ENCODE peak calls at places on chromosomes 1 and 21, in four cellular contexts. E, A, Z and D are unnamed samples.

GRCh38 chr21:44366586-44367211 is 13.3 kb downstream of the TRPM2 start:
- DNase-seq in Z (no peak), E (no peak), A (no peak), D (no peak)

GRCh38 chr1:44377925-44378784 is 23.1 kb upstream of the ERI3 start:
- DNase-seq in Z (peak; percentile 34), A (peak; percentile 95), E (peak; percentile 55), D (no peak)

GRCh38 chr1:109895720-109896504 is 14.7 kb upstream of the CSF1 start:
- DNase-seq in A (no peak), Z (no peak), E (no peak), D (no peak)

GRCh38 chr1:42264791-42265190 is 70.2 kb downstream of the FOXJ3 start:
- DNase-seq in E (no peak), A (no peak), Z (no peak), D (no peak)

GRCh38 chr1:29597861-29598260 is 361.5 kb downstream of the PTPRU start:
- DNase-seq in Z (no peak), E (no peak), A (no peak), D (no peak)

GRCh38 chr1:63621698-63622097 is 28.5 kb downstream of the PGM1 start:
- DNase-seq in Z (no peak), A (no peak), E (no peak), D (no peak)

GRCh38 chr1:86757272-86757984 is 53.1 kb downstream of the SH3GLB1 start:
- DNase-seq in Z (no peak), E (no peak), A (no peak), D (no peak)

GRCh38 chr1:196056966-196057365 is 551.3 kb downstream of the KCNT2 start:
- DNase-seq in A (peak; percentile 56), Z (no peak), E (no peak), D (no peak)

GRCh38 chr21:45054927-45055612 is 19.3 kb upstream of the ADARB1 start:
- DNase-seq in A (no peak), Z (no peak), E (no peak), D (no peak)

GRCh38 chr1:13864760-13865159 is 164.8 kb downstream of the PRDM2 start:
- DNase-seq in Z (no peak), E (no peak), A (no peak), D (no peak)

GRCh38 chr1:53981220-53981619 is 35.1 kb downstream of the LRRC42 start:
- DNase-seq in A (peak; percentile 17), Z (no peak), E (no peak), D (no peak)

GRCh38 chr1:22721122-22721873 is 10.7 kb downstream of the EPHB2 start:
- DNase-seq in E (no peak), Z (peak; percentile 33), A (no peak), D (no peak)

GRCh38 chr1:73635021-73635420 is 563.0 kb downstream of the LRRIQ3 start:
- DNase-seq in E (no peak), Z (no peak), A (peak; percentile 19), D (no peak)

GRCh38 chr1:205220421-205220820 is 7.3 kb upstream of the TMCC2 start:
- DNase-seq in Z (no peak), E (no peak), A (no peak), D (no peak)

GRCh38 chr1:7516341-7516740 is 254.8 kb upstream of the VAMP3 start:
- DNase-seq in Z (no peak), E (no peak), A (peak; percentile 71), D (no peak)

GRCh38 chr1:117616356-117616755 is 10.5 kb downstream of the TENT5C start:
- DNase-seq in E (no peak), Z (no peak), A (no peak), D (no peak)

GRCh38 chr1:207672525-207673130 is 27.7 kb downstream of the CR1L start:
- DNase-seq in A (peak; percentile 92), E (peak; percentile 44), Z (no peak), D (no peak)

GRCh38 chr1:228459091-228459993 is 27.8 kb upstream of the RNF187 start:
- DNase-seq in Z (peak; percentile 57), A (peak; percentile 93), E (peak; percentile 68), D (no peak)

GRCh38 chr1:87922885-87923284 is 594.2 kb downstream of the LMO4 start:
- DNase-seq in E (no peak), Z (no peak), A (no peak), D (no peak)

GRCh38 chr1:87916965-87917364 is 588.3 kb downstream of the LMO4 start:
- DNase-seq in A (no peak), Z (no peak), E (no peak), D (no peak)

GRCh38 chr1:87914396-87914795 is 585.7 kb downstream of the LMO4 start:
- DNase-seq in A (no peak), E (no peak), Z (no peak), D (no peak)

GRCh38 chr1:87915771-87916170 is 587.1 kb downstream of the LMO4 start:
- DNase-seq in Z (no peak), E (no peak), A (no peak), D (no peak)

GRCh38 chr1:87918398-87918797 is 589.7 kb downstream of the LMO4 start:
- DNase-seq in Z (no peak), A (no peak), E (no peak), D (no peak)
- TF ChIP-seq CTCF in Z (no peak), A (no peak), E (no peak), D (no peak)

GRCh38 chr1:47725000-47725731 is 272.0 kb downstream of the TRABD2B start:
- DNase-seq in E (peak; percentile 23), Z (no peak), A (peak; percentile 90), D (no peak)
- TF ChIP-seq CTCF in E (no peak), Z (peak; percentile 39), A (peak; percentile 29), D (no peak)

DNA sequence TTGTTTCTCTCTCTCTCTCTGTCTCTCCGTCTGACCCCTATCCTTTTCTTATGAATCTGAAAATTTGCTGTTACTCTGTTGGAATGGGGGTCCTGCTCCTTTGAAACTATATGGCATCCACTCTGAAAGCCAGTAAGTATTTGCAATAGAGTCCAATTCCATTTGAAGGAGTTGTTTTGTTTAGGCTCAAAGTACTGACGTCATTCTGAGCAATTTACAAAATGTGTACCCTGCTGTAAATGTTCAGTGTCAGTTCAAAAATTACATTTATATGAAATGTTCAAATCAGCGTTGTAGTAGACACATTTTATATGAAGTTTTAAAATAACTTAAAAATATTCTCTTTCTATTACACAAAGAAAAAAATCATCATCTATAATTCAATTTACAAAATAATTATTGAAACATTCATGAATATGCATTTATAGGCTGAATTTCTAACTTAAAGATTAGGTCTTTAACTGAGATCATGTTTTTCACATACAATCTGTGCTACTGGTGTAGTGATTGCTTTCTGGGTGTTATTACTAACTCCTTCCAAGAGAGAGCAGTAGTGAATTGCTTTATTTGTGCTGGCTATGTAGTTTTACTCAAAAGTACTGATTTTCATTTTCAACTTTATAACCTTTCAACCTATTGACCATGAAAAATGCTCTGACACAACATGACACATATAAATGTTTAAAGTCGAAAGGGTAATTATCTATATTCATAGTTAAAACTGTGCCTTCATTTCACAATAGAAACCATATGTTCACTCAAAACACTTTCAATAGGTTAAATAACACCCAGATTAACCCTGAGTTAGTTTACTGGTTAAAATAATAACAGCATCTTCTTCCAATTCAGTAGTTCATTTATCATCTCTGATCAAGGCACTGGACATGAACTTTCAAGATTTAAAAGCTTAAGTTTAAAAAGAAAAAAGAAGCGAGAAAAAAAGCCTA is 253.1 kb upstream of the ADGRL4 start:
- DNase-seq in Z (no peak), E (peak; percentile 60), A (peak; percentile 62), D (no peak)
- TF ChIP-seq CTCF in Z (peak; percentile 41), E (peak; percentile 45), A (peak; percentile 69), D (no peak)

DNA sequence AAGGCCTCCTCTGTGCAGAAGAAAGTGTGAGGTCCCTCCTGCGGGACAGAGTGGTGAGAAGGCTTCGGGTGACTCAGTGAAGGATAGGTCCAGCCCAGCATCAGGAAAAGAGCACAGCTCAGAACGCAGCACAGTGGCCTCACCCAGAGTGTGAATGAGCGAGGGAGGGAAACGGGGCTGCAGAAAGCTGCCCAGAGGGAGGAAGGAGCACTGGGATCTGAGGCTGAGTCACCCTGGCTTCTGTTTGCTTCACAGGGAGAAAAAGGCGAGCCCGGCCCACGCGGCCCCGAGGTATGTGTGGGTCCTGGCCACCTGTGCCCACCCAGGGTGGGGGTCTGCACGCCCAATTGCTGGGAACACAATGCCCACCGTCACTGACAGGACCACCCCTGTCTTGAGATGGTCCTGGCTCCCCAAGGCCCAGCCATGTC is 24.3 kb downstream of the COL6A2 start:
- DNase-seq in E (no peak), A (no peak), Z (no peak), D (peak; percentile 19)
- TF ChIP-seq CTCF in E (no peak), A (no peak), Z (no peak), D (no peak)

DNA sequence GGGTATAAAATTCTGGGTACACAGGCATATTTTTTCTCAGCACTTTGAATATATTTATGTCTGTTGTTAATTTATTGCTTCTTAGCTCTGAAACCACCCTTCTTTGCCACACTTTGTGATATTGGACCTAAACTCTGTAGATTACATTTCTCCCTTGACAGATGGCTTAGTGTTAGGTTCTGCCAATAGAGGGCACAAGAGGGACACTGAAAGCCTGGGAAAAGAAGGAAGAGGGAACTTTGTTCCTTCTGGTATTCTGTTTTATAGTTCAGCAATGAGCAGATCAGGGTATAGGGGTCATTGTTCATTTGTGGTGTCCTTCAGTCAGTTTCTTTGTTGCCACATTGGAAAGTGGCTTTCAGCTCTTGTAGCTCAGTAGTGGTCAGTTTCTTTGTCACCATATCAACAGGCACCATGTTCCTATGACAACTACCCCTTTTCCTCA is 423.5 kb upstream of the PROX1 start:
- DNase-seq in E (no peak), Z (no peak), A (peak; percentile 78), D (no peak)
- TF ChIP-seq CTCF in E (peak; percentile 38), Z (no peak), A (peak; percentile 91), D (no peak)

DNA sequence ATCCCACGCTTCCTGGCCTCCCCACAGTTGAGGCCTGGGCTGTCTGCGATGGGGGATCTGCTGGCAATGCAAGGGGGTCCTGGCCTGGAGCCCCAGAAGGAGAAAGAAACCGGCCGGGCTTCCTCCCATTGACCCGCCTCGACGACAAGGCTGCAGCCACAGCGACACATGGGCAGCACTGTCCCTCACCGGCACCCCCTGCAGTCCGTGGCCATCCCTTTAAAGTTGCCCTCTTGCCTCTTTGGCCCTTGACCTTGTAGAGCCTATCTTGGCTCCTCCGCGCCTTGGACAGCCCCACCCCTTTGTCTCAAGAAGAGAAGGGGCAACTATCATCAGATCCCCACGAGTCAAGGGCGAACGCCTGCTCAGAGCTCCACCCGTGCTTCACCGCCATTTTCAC is 106.0 kb downstream of the CASZ1 start:
- DNase-seq in A (no peak), E (no peak), Z (no peak), D (no peak)
- TF ChIP-seq CTCF in A (peak; percentile 61), E (peak; percentile 21), Z (no peak), D (no peak)

DNA sequence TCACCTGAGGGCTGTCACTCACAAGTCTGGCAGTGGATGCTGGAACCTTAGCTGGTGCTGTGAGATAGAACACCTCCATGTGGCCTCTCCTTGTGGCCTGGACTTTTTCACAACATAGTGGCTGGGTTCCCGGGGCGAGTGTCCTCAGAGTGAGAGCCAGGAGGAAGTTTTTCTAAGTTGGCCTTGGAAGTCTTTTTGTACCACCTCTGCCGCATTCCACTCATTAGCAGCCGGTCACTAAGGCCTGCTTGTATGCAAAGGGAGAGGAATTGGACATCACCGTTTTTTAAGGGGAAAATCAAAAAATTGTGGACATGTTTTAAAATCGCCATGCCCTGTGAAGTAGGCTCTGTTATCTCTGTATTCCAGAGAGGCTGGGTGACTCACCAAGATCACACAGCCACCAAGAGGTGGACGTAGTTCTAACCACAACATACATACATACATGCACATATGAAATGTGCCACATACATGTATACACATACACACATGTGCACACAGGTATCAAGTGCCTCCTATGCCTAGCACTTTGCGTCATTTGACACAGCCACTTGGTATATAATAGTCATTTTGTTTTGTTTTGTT is 16.1 kb upstream of the ZSCAN20 start:
- DNase-seq in Z (no peak), A (no peak), E (no peak), D (no peak)
- TF ChIP-seq CTCF in Z (no peak), A (no peak), E (no peak), D (no peak)